ENCODE peak calls at places on chromosomes 16 and 17, in ten cellular contexts. C, Y, B, S, K, Z, P, L, R and A are unnamed samples.

GRCh38 chr17:32659419-32659842 is 172.6 kb downstream of the CDK5R1 start:
- DNase-seq in C (peak; percentile 77), Y (peak; percentile 65), B (peak; percentile 70), S (peak; percentile 66), K (peak; percentile 76), Z (peak; percentile 62), P (peak; percentile 65), L (peak; percentile 62), R (peak; percentile 89), A (peak; percentile 77)

GRCh38 chr16:69741519-69741918 is 13.2 kb downstream of the NOB1 start:
- DNase-seq in C (no peak), Y (no peak), B (no peak), S (peak; percentile 51), K (peak; percentile 19), Z (no peak), P (no peak), L (no peak), R (no peak), A (no peak)

GRCh38 chr16:87895641-87896141 is 26.4 kb upstream of the SLC7A5 start:
- DNase-seq in C (peak; percentile 37), Y (no peak), B (no peak), S (peak; percentile 80), K (peak; percentile 17), Z (no peak), P (no peak), L (no peak), R (peak; percentile 86), A (no peak)

GRCh38 chr17:18182190-18182977 is 1.2 kb upstream of the ALKBH5 start:
- DNase-seq in C (peak; percentile 94), Y (peak; percentile 49), B (no peak), S (no peak), K (peak; percentile 37), Z (no peak), P (peak; percentile 52), L (peak; percentile 57), R (no peak), A (peak; percentile 27)

GRCh38 chr16:48182979-48183537 is 27.3 kb upstream of the ABCC12 start:
- DNase-seq in C (no peak), Y (no peak), B (no peak), S (no peak), K (no peak), Z (no peak), P (no peak), L (no peak), R (no peak), A (no peak)

GRCh38 chr17:7141824-7142223 is 27.2 kb upstream of the ASGR2 start:
- DNase-seq in C (peak; percentile 50), Y (no peak), B (peak; percentile 59), S (no peak), K (no peak), Z (no peak), P (no peak), L (no peak), R (no peak), A (no peak)

GRCh38 chr17:34567665-34568064 is 11.7 kb upstream of the TMEM132E start:
- DNase-seq in C (no peak), Y (no peak), B (no peak), S (peak; percentile 5), K (peak; percentile 8), Z (no peak), P (no peak), L (no peak), R (no peak), A (peak; percentile 26)

GRCh38 chr17:10123093-10123492 is 75.3 kb downstream of the GAS7 start:
- DNase-seq in C (no peak), Y (no peak), B (no peak), S (no peak), K (no peak), Z (no peak), P (no peak), L (no peak), R (no peak), A (no peak)

DNA sequence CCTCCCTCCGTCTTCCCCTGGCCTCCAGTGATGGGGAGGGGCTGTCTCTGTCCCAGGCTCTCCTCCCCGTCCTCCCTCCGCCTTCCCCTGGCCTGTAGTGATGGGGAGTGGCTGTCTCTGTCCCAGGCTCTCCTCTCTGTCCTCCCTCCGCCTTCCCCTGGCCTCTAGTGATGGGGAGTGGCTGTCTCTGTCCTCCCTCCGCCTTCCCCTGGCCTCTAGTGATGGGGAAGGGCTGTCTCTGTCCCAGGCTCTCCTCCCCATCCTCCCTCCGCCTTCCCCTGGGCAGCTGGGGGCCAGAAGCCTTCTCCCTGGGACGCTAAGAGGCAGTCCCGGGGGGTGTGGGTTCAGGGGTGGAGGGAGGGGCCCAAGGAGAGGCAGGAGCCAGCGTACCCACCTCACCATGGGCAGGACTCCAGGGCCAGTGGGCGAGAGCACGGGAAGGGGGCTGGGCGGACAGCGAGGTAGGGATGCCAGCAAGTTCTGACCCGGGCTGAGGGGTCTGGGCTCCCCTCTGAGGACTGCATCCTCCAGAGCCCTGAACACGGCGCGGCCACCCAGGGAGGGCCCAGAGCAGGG is 14.8 kb downstream of the UTS2R start:
- DNase-seq in C (no peak), Y (peak; percentile 53), B (no peak), S (no peak), K (no peak), Z (no peak), P (no peak), L (peak; percentile 65), R (no peak), A (no peak)
- TF ChIP-seq CTCF in C (no peak), Y (no peak), B (no peak), S (no peak), K (no peak), Z (no peak), P (no peak), L (no peak), R (no peak), A (no peak)

DNA sequence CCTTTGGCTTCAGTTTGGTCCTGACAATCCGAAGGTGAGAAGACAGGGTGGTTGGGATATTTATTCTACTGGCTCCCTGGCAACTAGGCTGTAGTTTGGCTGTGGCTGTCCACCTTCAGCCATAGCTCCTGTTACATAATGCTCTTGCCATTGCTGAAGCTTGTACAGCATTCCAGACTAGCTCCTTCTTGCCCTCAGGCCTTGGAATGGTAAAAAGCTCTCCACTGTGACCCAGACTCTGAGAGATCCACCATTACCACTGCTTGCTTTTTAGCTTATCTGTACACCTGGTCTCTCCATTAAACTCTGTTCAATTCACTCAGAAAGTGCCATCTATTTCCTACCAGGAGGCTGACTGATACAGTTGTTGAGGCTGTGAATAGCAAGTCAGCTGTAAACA is 231.8 kb upstream of the MON1B start:
- DNase-seq in C (no peak), Y (no peak), B (no peak), S (no peak), K (no peak), Z (no peak), P (no peak), L (no peak), R (no peak), A (no peak)
- TF ChIP-seq CTCF in C (no peak), Y (no peak), B (no peak), S (no peak), K (no peak), Z (no peak), P (no peak), L (no peak), R (no peak), A (no peak)

DNA sequence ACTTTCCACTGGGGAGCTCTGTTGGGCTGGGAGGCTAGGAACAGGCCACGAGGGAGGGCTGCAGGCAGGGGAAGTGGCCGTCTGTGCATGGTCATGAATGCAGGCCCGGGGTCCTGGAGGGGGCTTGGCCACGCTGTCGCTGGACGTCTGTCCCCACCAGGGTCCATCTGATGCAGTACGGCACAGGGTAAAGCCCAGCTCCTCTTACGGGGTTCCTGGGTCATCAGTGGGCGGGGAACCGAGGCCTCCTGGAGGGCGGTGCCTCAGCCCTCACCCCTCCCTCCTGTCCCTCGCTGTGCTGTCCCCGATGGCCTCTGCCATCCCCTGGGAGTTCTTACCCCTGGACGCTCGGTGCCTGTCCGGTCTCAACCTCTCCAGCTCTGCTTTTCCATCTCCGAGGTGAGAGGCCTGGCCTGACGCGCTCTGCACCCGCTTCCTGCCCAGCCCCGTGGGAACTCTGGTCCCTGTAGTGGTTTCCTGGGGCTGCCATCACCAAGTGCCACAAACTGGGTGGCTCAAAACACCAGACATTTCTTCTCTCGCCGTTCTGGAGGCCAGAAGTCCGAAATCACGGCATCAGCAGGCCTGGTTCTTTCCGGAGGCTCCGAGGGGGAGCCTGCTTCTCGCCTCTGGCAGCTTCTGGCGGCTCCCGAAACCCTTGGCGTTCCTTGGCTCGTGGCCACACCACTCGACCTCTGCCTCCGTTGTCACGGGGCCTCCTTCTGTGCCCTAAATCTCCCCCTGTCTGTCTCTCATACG is 182.8 kb downstream of the SEC14L1 start:
- DNase-seq in C (peak; percentile 38), Y (no peak), B (peak; percentile 55), S (peak; percentile 79), K (peak; percentile 91), Z (no peak), P (no peak), L (peak; percentile 66), R (no peak), A (peak; percentile 40)
- TF ChIP-seq CTCF in C (no peak), Y (no peak), B (no peak), S (no peak), K (no peak), Z (no peak), P (no peak), L (no peak), R (no peak), A (no peak)

GRCh38 chr16:67537270-67537635 is 8.6 kb downstream of the RIPOR1 start:
- DNase-seq in C (peak; percentile 58), Y (peak; percentile 79), B (peak; percentile 66), S (peak; percentile 30), K (peak; percentile 65), Z (no peak), P (peak; percentile 80), L (peak; percentile 74), R (no peak), A (peak; percentile 68)
- TF ChIP-seq CTCF in C (no peak), Y (no peak), B (no peak), S (no peak), K (no peak), Z (no peak), P (no peak), L (no peak), R (no peak), A (no peak)

DNA sequence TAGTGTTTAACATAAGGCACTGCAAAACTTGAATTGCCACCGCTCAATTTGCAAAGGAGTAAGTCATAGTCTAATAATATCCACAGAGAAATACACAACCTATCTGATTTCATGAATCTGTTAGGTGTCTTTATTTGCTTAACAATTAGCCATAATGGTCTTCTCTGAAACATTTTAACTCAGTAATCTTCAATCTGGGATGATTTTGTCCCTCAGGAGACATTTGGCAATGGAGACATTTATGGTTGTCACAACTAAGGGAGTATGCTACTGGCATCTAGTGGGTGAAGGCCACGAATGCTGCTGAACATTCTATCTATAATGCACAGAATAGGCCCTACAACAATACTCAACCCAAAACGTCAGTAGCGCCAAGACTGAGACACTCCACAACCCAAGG is 4.3 kb downstream of the UBE2G1 start:
- DNase-seq in C (no peak), Y (no peak), B (no peak), S (peak; percentile 25), K (peak; percentile 6), Z (no peak), P (no peak), L (no peak), R (no peak), A (no peak)
- TF ChIP-seq CTCF in C (no peak), Y (peak; percentile 30), B (no peak), S (no peak), K (no peak), Z (no peak), P (peak; percentile 6), L (no peak), R (peak; percentile 20), A (no peak)